ENCODE peak calls at places on chromosome X, in seven cellular contexts. One of them, this sample, is unnamed.

GRCh38 chrX:102712216-102712966 is at the start of gene GPRASP2:
- DNase-seq in heart left ventricle: peak; percentile 57
- DNase-seq in pancreas: peak; percentile 50
- DNase-seq in right cardiac atrium: peak; percentile 89
- DNase-seq in IMR-90: no peak
- DNase-seq in Peyer's patch: no peak
- DNase-seq in CD8-positive, alpha-beta memory T cell: no peak
- DNase-seq in this sample: peak; percentile 25

GRCh38 chrX:103170216-103170615 is 44.7 kb upstream of the BEX4 start:
- DNase-seq in heart left ventricle: no peak
- DNase-seq in pancreas: no peak
- DNase-seq in right cardiac atrium: no peak
- DNase-seq in IMR-90: peak; percentile 29
- DNase-seq in Peyer's patch: no peak
- DNase-seq in CD8-positive, alpha-beta memory T cell: no peak
- DNase-seq in this sample: no peak

GRCh38 chrX:107669276-107669675 is 41.0 kb downstream of the PRPS1 start:
- DNase-seq in heart left ventricle: no peak
- DNase-seq in pancreas: no peak
- DNase-seq in right cardiac atrium: peak; percentile 41
- DNase-seq in IMR-90: no peak
- DNase-seq in Peyer's patch: no peak
- DNase-seq in CD8-positive, alpha-beta memory T cell: no peak
- DNase-seq in this sample: no peak

GRCh38 chrX:107576841-107577240 is 51.5 kb upstream of the PRPS1 start:
- DNase-seq in heart left ventricle: no peak
- DNase-seq in pancreas: no peak
- DNase-seq in right cardiac atrium: no peak
- DNase-seq in IMR-90: no peak
- DNase-seq in Peyer's patch: no peak
- DNase-seq in CD8-positive, alpha-beta memory T cell: no peak
- DNase-seq in this sample: no peak

GRCh38 chrX:50100188-50100587 is 100.6 kb downstream of the AKAP4 start:
- DNase-seq in heart left ventricle: no peak
- DNase-seq in pancreas: no peak
- DNase-seq in right cardiac atrium: no peak
- DNase-seq in IMR-90: no peak
- DNase-seq in Peyer's patch: no peak
- DNase-seq in CD8-positive, alpha-beta memory T cell: no peak
- DNase-seq in this sample: no peak

GRCh38 chrX:55340896-55341433 is 76.2 kb upstream of the PAGE3 start:
- DNase-seq in heart left ventricle: no peak
- DNase-seq in pancreas: no peak
- DNase-seq in right cardiac atrium: no peak
- DNase-seq in IMR-90: no peak
- DNase-seq in Peyer's patch: no peak
- DNase-seq in CD8-positive, alpha-beta memory T cell: no peak
- DNase-seq in this sample: no peak

GRCh38 chrX:24371391-24371972 is 11.0 kb downstream of the SUPT20HL1 start:
- DNase-seq in heart left ventricle: peak; percentile 37
- DNase-seq in pancreas: peak; percentile 40
- DNase-seq in right cardiac atrium: peak; percentile 67
- DNase-seq in IMR-90: peak; percentile 47
- DNase-seq in Peyer's patch: peak; percentile 84
- DNase-seq in CD8-positive, alpha-beta memory T cell: peak; percentile 66
- DNase-seq in this sample: no peak

GRCh38 chrX:91434351-91435168 is at the start of gene PABPC5:
- DNase-seq in heart left ventricle: peak; percentile 81
- DNase-seq in pancreas: peak; percentile 13
- DNase-seq in right cardiac atrium: peak; percentile 92
- DNase-seq in IMR-90: peak; percentile 82
- DNase-seq in Peyer's patch: peak; percentile 65
- DNase-seq in CD8-positive, alpha-beta memory T cell: no peak
- DNase-seq in this sample: peak; percentile 60

DNA sequence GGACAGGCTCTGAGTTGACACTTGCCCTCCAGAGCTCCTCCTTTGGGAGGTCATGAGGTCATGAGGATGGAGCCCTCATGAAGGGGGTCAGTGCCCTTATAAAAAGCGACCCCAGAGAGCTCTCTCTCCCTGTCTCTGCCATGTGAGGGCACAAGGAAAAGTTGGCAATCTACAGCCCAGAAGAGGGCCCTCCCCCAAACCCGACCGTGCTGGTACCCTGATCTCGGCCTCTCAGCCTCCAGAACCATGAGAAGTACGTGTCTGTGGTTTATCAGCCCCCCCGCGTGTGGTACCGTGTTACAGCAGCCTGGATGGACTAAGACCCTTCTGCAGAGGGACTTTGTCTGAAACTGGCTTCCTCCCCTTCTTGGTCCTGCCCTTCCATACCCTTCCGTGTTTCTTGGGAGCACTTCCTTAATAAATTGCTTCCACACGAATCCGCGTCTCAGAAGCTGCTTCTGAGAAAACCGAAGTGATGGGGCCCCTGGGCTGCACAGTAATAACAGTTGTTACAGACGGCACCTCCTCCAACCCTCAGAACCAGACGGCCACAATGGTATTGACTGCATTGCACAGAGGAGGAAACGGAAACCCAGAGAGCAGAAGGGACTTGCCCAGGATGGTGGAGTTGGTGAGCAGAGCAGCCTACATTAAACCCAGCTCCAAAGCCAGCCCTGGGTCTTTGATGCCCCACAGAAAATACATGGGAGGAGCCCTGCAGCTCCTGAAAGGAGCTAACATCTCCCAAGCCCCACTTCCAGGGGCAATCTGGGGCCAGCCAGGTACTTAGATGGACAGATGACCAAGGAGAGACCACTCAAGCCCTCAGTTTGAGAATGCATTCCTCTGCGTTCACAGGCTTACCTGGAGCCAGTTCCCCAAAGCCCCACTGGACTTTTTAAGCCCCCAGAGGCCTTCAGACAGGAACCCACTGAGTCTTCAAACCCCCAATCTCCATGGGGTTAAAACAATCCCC is 242.7 kb downstream of the BCOR start:
- DNase-seq in heart left ventricle: no peak
- DNase-seq in pancreas: no peak
- DNase-seq in right cardiac atrium: no peak
- DNase-seq in IMR-90: no peak
- DNase-seq in Peyer's patch: peak; percentile 75
- DNase-seq in CD8-positive, alpha-beta memory T cell: peak; percentile 89
- DNase-seq in this sample: no peak
- H3K4me1 ChIP-seq in heart left ventricle: no peaks in the 10 kb centered on the region
- H3K4me1 ChIP-seq in pancreas: no peaks in the 10 kb centered on the region
- H3K4me1 ChIP-seq in right cardiac atrium: no peaks in the 10 kb centered on the region
- H3K4me1 ChIP-seq in IMR-90: peaks cover 6% of the 10 kb centered on the region
- H3K4me1 ChIP-seq in Peyer's patch: peaks cover 9% of the 10 kb centered on the region
- H3K4me1 ChIP-seq in CD8-positive, alpha-beta memory T cell: peaks cover 47% of the 10 kb centered on the region
- H3K4me1 ChIP-seq in this sample: peaks cover 5% of the 10 kb centered on the region

GRCh38 chrX:132491191-132491590 is 2.4 kb upstream of the MBNL3 start:
- DNase-seq in heart left ventricle: no peak
- DNase-seq in pancreas: peak; percentile 40
- DNase-seq in right cardiac atrium: no peak
- DNase-seq in IMR-90: no peak
- DNase-seq in Peyer's patch: peak; percentile 57
- DNase-seq in CD8-positive, alpha-beta memory T cell: peak; percentile 56
- DNase-seq in this sample: no peak

GRCh38 chrX:132489256-132490085 is 633 bp upstream of the MBNL3 start:
- DNase-seq in heart left ventricle: peak; percentile 66
- DNase-seq in pancreas: peak; percentile 78
- DNase-seq in right cardiac atrium: peak; percentile 86
- DNase-seq in IMR-90: peak; percentile 2
- DNase-seq in Peyer's patch: peak; percentile 85
- DNase-seq in CD8-positive, alpha-beta memory T cell: peak; percentile 72
- DNase-seq in this sample: no peak

GRCh38 chrX:132488819-132489255 is at the start of gene MBNL3:
- DNase-seq in heart left ventricle: peak; percentile 40
- DNase-seq in pancreas: peak; percentile 51
- DNase-seq in right cardiac atrium: peak; percentile 77
- DNase-seq in IMR-90: peak; percentile 5
- DNase-seq in Peyer's patch: peak; percentile 84
- DNase-seq in CD8-positive, alpha-beta memory T cell: peak; percentile 82
- DNase-seq in this sample: peak; percentile 15

GRCh38 chrX:132490086-132490419 is 1.2 kb upstream of the MBNL3 start:
- DNase-seq in heart left ventricle: no peak
- DNase-seq in pancreas: no peak
- DNase-seq in right cardiac atrium: no peak
- DNase-seq in IMR-90: no peak
- DNase-seq in Peyer's patch: no peak
- DNase-seq in CD8-positive, alpha-beta memory T cell: no peak
- DNase-seq in this sample: no peak

GRCh38 chrX:132493095-132493494 is 4.3 kb upstream of the MBNL3 start:
- DNase-seq in heart left ventricle: no peak
- DNase-seq in pancreas: no peak
- DNase-seq in right cardiac atrium: no peak
- DNase-seq in IMR-90: no peak
- DNase-seq in Peyer's patch: no peak
- DNase-seq in CD8-positive, alpha-beta memory T cell: no peak
- DNase-seq in this sample: no peak
- H3K4me1 ChIP-seq in heart left ventricle: no peaks in the 10 kb centered on the region
- H3K4me1 ChIP-seq in pancreas: no peaks in the 10 kb centered on the region
- H3K4me1 ChIP-seq in right cardiac atrium: no peaks in the 10 kb centered on the region
- H3K4me1 ChIP-seq in IMR-90: no peaks in the 10 kb centered on the region
- H3K4me1 ChIP-seq in Peyer's patch: no peaks in the 10 kb centered on the region
- H3K4me1 ChIP-seq in CD8-positive, alpha-beta memory T cell: peaks cover 11% of the 10 kb centered on the region
- H3K4me1 ChIP-seq in this sample: no peaks in the 10 kb centered on the region

GRCh38 chrX:41116948-41117347 is 31.7 kb downstream of the USP9X start:
- DNase-seq in heart left ventricle: no peak
- DNase-seq in pancreas: no peak
- DNase-seq in right cardiac atrium: no peak
- DNase-seq in IMR-90: no peak
- DNase-seq in Peyer's patch: no peak
- DNase-seq in CD8-positive, alpha-beta memory T cell: no peak
- DNase-seq in this sample: no peak

GRCh38 chrX:41122664-41123257 is 37.5 kb downstream of the USP9X start:
- DNase-seq in heart left ventricle: no peak
- DNase-seq in pancreas: no peak
- DNase-seq in right cardiac atrium: no peak
- DNase-seq in IMR-90: no peak
- DNase-seq in Peyer's patch: no peak
- DNase-seq in CD8-positive, alpha-beta memory T cell: no peak
- DNase-seq in this sample: no peak

GRCh38 chrX:41121766-41122165 is 36.5 kb downstream of the USP9X start:
- DNase-seq in heart left ventricle: no peak
- DNase-seq in pancreas: no peak
- DNase-seq in right cardiac atrium: no peak
- DNase-seq in IMR-90: no peak
- DNase-seq in Peyer's patch: no peak
- DNase-seq in CD8-positive, alpha-beta memory T cell: no peak
- DNase-seq in this sample: no peak

GRCh38 chrX:41119803-41120202 is 34.6 kb downstream of the USP9X start:
- DNase-seq in heart left ventricle: no peak
- DNase-seq in pancreas: no peak
- DNase-seq in right cardiac atrium: no peak
- DNase-seq in IMR-90: no peak
- DNase-seq in Peyer's patch: no peak
- DNase-seq in CD8-positive, alpha-beta memory T cell: no peak
- DNase-seq in this sample: no peak

DNA sequence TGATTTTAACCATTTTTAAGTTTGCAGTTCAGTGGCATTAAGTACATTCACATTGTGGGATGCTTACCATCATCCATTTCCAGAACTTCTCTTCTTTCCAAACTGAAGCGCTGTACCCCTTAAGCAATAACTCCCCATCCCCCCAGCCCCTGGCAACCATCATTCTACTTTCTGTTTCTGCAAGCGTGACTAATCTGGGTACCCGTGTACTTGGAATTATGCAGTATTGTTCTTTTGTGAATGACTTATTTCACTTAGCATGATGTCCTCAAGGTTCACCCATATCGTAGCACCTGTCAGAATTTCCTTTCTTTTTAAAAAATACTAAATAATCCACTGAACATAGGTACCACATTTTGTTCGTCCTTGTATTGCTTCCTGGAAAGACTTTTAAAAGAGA is 32.9 kb downstream of the USP9X start:
- DNase-seq in heart left ventricle: no peak
- DNase-seq in pancreas: no peak
- DNase-seq in right cardiac atrium: no peak
- DNase-seq in IMR-90: no peak
- DNase-seq in Peyer's patch: no peak
- DNase-seq in CD8-positive, alpha-beta memory T cell: no peak
- DNase-seq in this sample: no peak
- H3K4me1 ChIP-seq in heart left ventricle: peaks cover 3% of the 10 kb centered on the region
- H3K4me1 ChIP-seq in pancreas: no peaks in the 10 kb centered on the region
- H3K4me1 ChIP-seq in right cardiac atrium: peaks cover 1% of the 10 kb centered on the region
- H3K4me1 ChIP-seq in IMR-90: no peaks in the 10 kb centered on the region
- H3K4me1 ChIP-seq in Peyer's patch: no peaks in the 10 kb centered on the region
- H3K4me1 ChIP-seq in CD8-positive, alpha-beta memory T cell: peaks cover 42% of the 10 kb centered on the region
- H3K4me1 ChIP-seq in this sample: peaks cover 40% of the 10 kb centered on the region

GRCh38 chrX:133980406-133980805 is 5.0 kb downstream of the GPC3 start:
- DNase-seq in heart left ventricle: no peak
- DNase-seq in pancreas: no peak
- DNase-seq in right cardiac atrium: no peak
- DNase-seq in IMR-90: no peak
- DNase-seq in Peyer's patch: no peak
- DNase-seq in CD8-positive, alpha-beta memory T cell: no peak
- DNase-seq in this sample: no peak

GRCh38 chrX:133979641-133980230 is 5.7 kb downstream of the GPC3 start:
- DNase-seq in heart left ventricle: no peak
- DNase-seq in pancreas: no peak
- DNase-seq in right cardiac atrium: no peak
- DNase-seq in IMR-90: no peak
- DNase-seq in Peyer's patch: no peak
- DNase-seq in CD8-positive, alpha-beta memory T cell: no peak
- DNase-seq in this sample: no peak

GRCh38 chrX:133981908-133982307 is 3.5 kb downstream of the GPC3 start:
- DNase-seq in heart left ventricle: no peak
- DNase-seq in pancreas: no peak
- DNase-seq in right cardiac atrium: no peak
- DNase-seq in IMR-90: no peak
- DNase-seq in Peyer's patch: no peak
- DNase-seq in CD8-positive, alpha-beta memory T cell: no peak
- DNase-seq in this sample: no peak

GRCh38 chrX:133983243-133983973 is 2.0 kb downstream of the GPC3 start:
- DNase-seq in heart left ventricle: no peak
- DNase-seq in pancreas: no peak
- DNase-seq in right cardiac atrium: no peak
- DNase-seq in IMR-90: no peak
- DNase-seq in Peyer's patch: no peak
- DNase-seq in CD8-positive, alpha-beta memory T cell: no peak
- DNase-seq in this sample: no peak

DNA sequence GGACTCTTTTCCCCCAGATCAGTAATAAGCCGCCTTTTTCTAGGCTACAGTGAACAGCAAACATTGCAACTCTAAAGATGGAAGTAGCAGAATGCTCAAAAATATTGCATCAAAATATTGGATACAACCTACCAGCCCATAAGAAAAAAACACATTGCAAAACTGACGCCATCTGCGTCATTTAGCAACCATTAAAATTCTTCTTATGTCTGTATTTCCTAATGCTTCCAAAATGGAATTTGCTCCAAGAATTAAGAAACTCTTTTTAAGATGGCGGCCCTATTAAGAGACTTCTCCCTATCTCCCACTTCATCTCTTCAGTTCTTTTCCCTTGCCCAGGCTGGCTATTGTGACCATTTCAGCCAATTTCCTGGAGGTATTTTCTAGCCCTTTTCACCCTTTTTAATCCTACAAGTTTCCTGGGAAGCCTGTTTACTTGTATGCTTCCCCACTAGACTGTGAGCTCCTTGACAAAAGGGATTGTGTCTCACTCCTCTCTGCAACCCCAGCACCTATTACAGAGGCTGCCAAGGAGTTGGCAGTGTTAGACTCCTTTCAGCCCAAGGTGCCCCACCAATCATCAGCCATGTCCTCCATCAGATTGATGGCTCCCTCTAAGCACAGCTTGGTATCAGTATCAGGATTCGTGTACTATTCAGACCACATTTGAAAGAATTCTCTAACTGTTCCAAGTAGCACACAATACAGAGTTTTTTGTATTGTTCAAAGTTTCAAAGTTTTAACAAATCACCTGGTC is 4.4 kb downstream of the GPC3 start:
- DNase-seq in heart left ventricle: no peak
- DNase-seq in pancreas: no peak
- DNase-seq in right cardiac atrium: no peak
- DNase-seq in IMR-90: no peak
- DNase-seq in Peyer's patch: no peak
- DNase-seq in CD8-positive, alpha-beta memory T cell: no peak
- DNase-seq in this sample: no peak
- H3K4me1 ChIP-seq in heart left ventricle: no peaks in the 10 kb centered on the region
- H3K4me1 ChIP-seq in pancreas: no peaks in the 10 kb centered on the region
- H3K4me1 ChIP-seq in right cardiac atrium: no peaks in the 10 kb centered on the region
- H3K4me1 ChIP-seq in IMR-90: no peaks in the 10 kb centered on the region
- H3K4me1 ChIP-seq in Peyer's patch: no peaks in the 10 kb centered on the region
- H3K4me1 ChIP-seq in CD8-positive, alpha-beta memory T cell: no peaks in the 10 kb centered on the region
- H3K4me1 ChIP-seq in this sample: no peaks in the 10 kb centered on the region